ENCODE peak calls at places on chromosomes 16 and 17, in ten cellular contexts. Y is lung, F is fibroblast of mammary gland, S is body of pancreas, I is endodermal cell, H is kidney epithelial cell, Q is natural killer cell, N is GM20000, B is prostate gland, V is neural crest cell. J is an unnamed sample.

GRCh38 chr16:53809088-53809951 is 105.4 kb downstream of the FTO start:
- DNase-seq in Y (no peak), F (peak; percentile 80), S (no peak), I (no peak), H (no peak), Q (no peak), N (no peak), B (no peak), V (no peak), J (no peak)

GRCh38 chr17:35537569-35538209 is at the start of gene SLFN12L:
- DNase-seq in Y (no peak), F (no peak), S (no peak), I (no peak), H (no peak), Q (no peak), N (peak; percentile 22), B (no peak), V (no peak), J (no peak)

GRCh38 chr16:21663889-21664647 is at the start of gene OTOA:
- DNase-seq in Y (no peak), F (no peak), S (peak; percentile 11), I (peak; percentile 75), H (no peak), Q (no peak), N (no peak), B (no peak), V (no peak), J (no peak)

GRCh38 chr16:79757163-79757562 is 156.6 kb upstream of the MAF start:
- DNase-seq in Y (no peak), F (no peak), S (no peak), I (no peak), H (no peak), Q (no peak), N (no peak), B (no peak), V (no peak), J (no peak)

GRCh38 chr16:23757937-23758619 is 3.3 kb downstream of the CHP2 start:
- DNase-seq in Y (no peak), F (no peak), S (no peak), I (no peak), H (no peak), Q (no peak), N (no peak), B (no peak), V (no peak), J (no peak)

GRCh38 chr16:65598626-65599025 is 476.8 kb upstream of the CDH11 start:
- DNase-seq in Y (no peak), F (no peak), S (no peak), I (no peak), H (no peak), Q (no peak), N (no peak), B (no peak), V (peak; percentile 3), J (no peak)

GRCh38 chr16:57959804-57960203 is 11.1 kb downstream of the CNGB1 start:
- DNase-seq in Y (no peak), F (no peak), S (no peak), I (no peak), H (no peak), Q (no peak), N (no peak), B (no peak), V (no peak), J (no peak)

GRCh38 chr17:67365762-67366192 is 600 bp downstream of the PSMD12 start:
- DNase-seq in Y (no peak), F (peak; percentile 93), S (no peak), I (no peak), H (no peak), Q (no peak), N (no peak), B (no peak), V (no peak), J (no peak)

GRCh38 chr16:77882359-77882758 is 94.0 kb downstream of the VAT1L start:
- DNase-seq in Y (no peak), F (peak; percentile 30), S (no peak), I (no peak), H (no peak), Q (no peak), N (no peak), B (no peak), V (no peak), J (no peak)

GRCh38 chr17:76537288-76537577 is 276 bp downstream of the CYGB start:
- DNase-seq in Y (no peak), F (no peak), S (peak; percentile 52), I (no peak), H (no peak), Q (no peak), N (no peak), B (no peak), V (no peak), J (no peak)

GRCh38 chr17:43330876-43331639 is 67.7 kb upstream of the ARL4D start:
- DNase-seq in Y (no peak), F (no peak), S (no peak), I (no peak), H (no peak), Q (no peak), N (no peak), B (no peak), V (no peak), J (no peak)

GRCh38 chr17:46025510-46025909 is 26.5 kb downstream of the STH start:
- DNase-seq in Y (no peak), F (no peak), S (peak; percentile 5), I (no peak), H (no peak), Q (no peak), N (no peak), B (no peak), V (no peak), J (no peak)

GRCh38 chr17:10557422-10557821 is 8.0 kb upstream of the MYH2 start:
- DNase-seq in Y (no peak), F (peak; percentile 90), S (no peak), I (no peak), H (no peak), Q (no peak), N (no peak), B (no peak), V (no peak), J (no peak)

GRCh38 chr17:42116705-42117396 is 4.3 kb downstream of the KAT2A start:
- DNase-seq in Y (peak; percentile 85), F (peak; percentile 79), S (peak; percentile 94), I (peak; percentile 97), H (no peak), Q (peak; percentile 79), N (peak; percentile 87), B (peak; percentile 86), V (peak; percentile 77), J (no peak)

GRCh38 chr17:77670125-77670524 is 288.4 kb upstream of the TNRC6C start:
- DNase-seq in Y (no peak), F (peak; percentile 10), S (no peak), I (no peak), H (no peak), Q (no peak), N (no peak), B (no peak), V (no peak), J (no peak)

GRCh38 chr16:84548971-84549844 is 44.7 kb upstream of the MEAK7 start:
- DNase-seq in Y (no peak), F (no peak), S (no peak), I (no peak), H (no peak), Q (no peak), N (no peak), B (no peak), V (no peak), J (no peak)

GRCh38 chr17:37742762-37743611 is 1.9 kb downstream of the HNF1B start:
- DNase-seq in Y (no peak), F (no peak), S (peak; percentile 61), I (peak; percentile 84), H (no peak), Q (no peak), N (peak; percentile 70), B (peak; percentile 38), V (no peak), J (no peak)

GRCh38 chr17:37844158-37844976 is 79.8 kb upstream of the TBC1D3K start:
- DNase-seq in Y (peak; percentile 65), F (peak; percentile 48), S (peak; percentile 55), I (peak; percentile 97), H (no peak), Q (peak; percentile 50), N (peak; percentile 71), B (peak; percentile 30), V (peak; percentile 69), J (no peak)

GRCh38 chr17:36482611-36483504 is 3.6 kb upstream of the ZNHIT3 start:
- DNase-seq in Y (peak; percentile 82), F (peak; percentile 74), S (peak; percentile 91), I (peak; percentile 98), H (peak; percentile 18), Q (peak; percentile 82), N (peak; percentile 96), B (peak; percentile 69), V (peak; percentile 93), J (peak; percentile 93)

GRCh38 chr17:58334661-58335060 is 6.1 kb upstream of the TSPOAP1 start:
- DNase-seq in Y (no peak), F (no peak), S (no peak), I (peak; percentile 49), H (no peak), Q (peak; percentile 16), N (no peak), B (no peak), V (no peak), J (no peak)

GRCh38 chr17:37813753-37814152 is 68.9 kb upstream of the HNF1B start:
- DNase-seq in Y (no peak), F (peak; percentile 59), S (no peak), I (peak; percentile 79), H (peak; percentile 98), Q (no peak), N (no peak), B (no peak), V (no peak), J (no peak)

GRCh38 chr16:55203570-55203969 is 120.4 kb upstream of the IRX6 start:
- DNase-seq in Y (no peak), F (no peak), S (no peak), I (no peak), H (no peak), Q (no peak), N (no peak), B (no peak), V (no peak), J (no peak)
- TF ChIP-seq CTCF in Y (no peak), F (no peak), S (no peak), I (no peak), H (no peak), Q (no peak), N (no peak), B (no peak), V (no peak), J (no peak)

GRCh38 chr17:72661945-72662826 is 430.3 kb downstream of the SLC39A11 start:
- DNase-seq in Y (no peak), F (no peak), S (no peak), I (no peak), H (no peak), Q (no peak), N (no peak), B (no peak), V (no peak), J (no peak)
- TF ChIP-seq CTCF in Y (no peak), F (no peak), S (no peak), I (no peak), H (no peak), Q (peak; percentile 35), N (no peak), B (no peak), V (no peak), J (no peak)

GRCh38 chr17:83202002-83203000 is 122.9 kb downstream of the METRNL start:
- DNase-seq in Y (no peak), F (no peak), S (peak; percentile 5), I (no peak), H (no peak), Q (peak; percentile 16), N (no peak), B (peak; percentile 3), V (no peak), J (no peak)
- TF ChIP-seq CTCF in Y (no peak), F (no peak), S (no peak), I (no peak), H (no peak), Q (no peak), N (no peak), B (no peak), V (no peak), J (no peak)

GRCh38 chr17:74408262-74408661 is 23.6 kb upstream of the GPRC5C start:
- DNase-seq in Y (peak; percentile 41), F (peak; percentile 77), S (peak; percentile 57), I (no peak), H (no peak), Q (no peak), N (no peak), B (no peak), V (no peak), J (no peak)
- TF ChIP-seq CTCF in Y (no peak), F (peak; percentile 7), S (no peak), I (peak; percentile 41), H (peak; percentile 34), Q (no peak), N (peak; percentile 15), B (no peak), V (no peak), J (no peak)

J was measured in type B pancreatic cell.